ENCODE peak calls at places on chromosomes 11 and 22, in four cellular contexts. D is endothelial cell of umbilical vein, G is HCT116, O is esophagus squamous epithelium. C is an unnamed sample.

GRCh38 chr11:3709977-3710376 is 38.8 kb upstream of the CHRNA10 start:
- DNase-seq in D (no peak), G (no peak), O (no peak), C (peak; percentile 31)

GRCh38 chr11:37092487-37092886 is 494.5 kb upstream of the RAG2 start:
- DNase-seq in D (no peak), G (no peak), O (no peak), C (no peak)

GRCh38 chr11:283405-284080 is 5.3 kb downstream of the NLRP6 start:
- DNase-seq in D (no peak), G (no peak), O (no peak), C (no peak)

GRCh38 chr22:45639747-45640102 is 31.9 kb upstream of the ATXN10 start:
- DNase-seq in D (no peak), G (no peak), O (no peak), C (no peak)

GRCh38 chr11:18615628-18616392 is 16.2 kb downstream of the MISFA start:
- DNase-seq in D (no peak), G (no peak), O (no peak), C (no peak)

GRCh38 chr11:8070417-8071101 is 10.5 kb upstream of the TUB start:
- DNase-seq in D (peak; percentile 21), G (peak; percentile 21), O (no peak), C (peak; percentile 74)

GRCh38 chr11:40337118-40337517 is 1122.3 kb downstream of the LRRC4C start:
- DNase-seq in D (peak; percentile 83), G (no peak), O (no peak), C (peak; percentile 19)

GRCh38 chr11:69367211-69367964 is 73.4 kb downstream of the MYEOV start:
- DNase-seq in D (peak; percentile 15), G (no peak), O (no peak), C (no peak)

GRCh38 chr22:40209945-40210485 is 32.3 kb downstream of the TNRC6B start:
- DNase-seq in D (no peak), G (no peak), O (no peak), C (no peak)

GRCh38 chr11:45846974-45847907 is at the start of gene CRY2:
- DNase-seq in D (peak; percentile 98), G (peak; percentile 94), O (peak; percentile 97), C (peak; percentile 97)

GRCh38 chr11:45846174-45846675 is 1.1 kb upstream of the CRY2 start:
- DNase-seq in D (no peak), G (no peak), O (no peak), C (no peak)

GRCh38 chr11:45848654-45849081 is 1.4 kb downstream of the CRY2 start:
- DNase-seq in D (no peak), G (no peak), O (no peak), C (no peak)

GRCh38 chr11:45850446-45850845 is 3.2 kb downstream of the CRY2 start:
- DNase-seq in D (no peak), G (no peak), O (no peak), C (peak; percentile 64)

GRCh38 chr11:45847908-45848316 is 637 bp downstream of the CRY2 start:
- DNase-seq in D (peak; percentile 68), G (no peak), O (no peak), C (peak; percentile 60)
- TF ChIP-seq CTCF in D (no peak), G (no peak), O (peak; percentile 27), C (peak; percentile 30)

DNA sequence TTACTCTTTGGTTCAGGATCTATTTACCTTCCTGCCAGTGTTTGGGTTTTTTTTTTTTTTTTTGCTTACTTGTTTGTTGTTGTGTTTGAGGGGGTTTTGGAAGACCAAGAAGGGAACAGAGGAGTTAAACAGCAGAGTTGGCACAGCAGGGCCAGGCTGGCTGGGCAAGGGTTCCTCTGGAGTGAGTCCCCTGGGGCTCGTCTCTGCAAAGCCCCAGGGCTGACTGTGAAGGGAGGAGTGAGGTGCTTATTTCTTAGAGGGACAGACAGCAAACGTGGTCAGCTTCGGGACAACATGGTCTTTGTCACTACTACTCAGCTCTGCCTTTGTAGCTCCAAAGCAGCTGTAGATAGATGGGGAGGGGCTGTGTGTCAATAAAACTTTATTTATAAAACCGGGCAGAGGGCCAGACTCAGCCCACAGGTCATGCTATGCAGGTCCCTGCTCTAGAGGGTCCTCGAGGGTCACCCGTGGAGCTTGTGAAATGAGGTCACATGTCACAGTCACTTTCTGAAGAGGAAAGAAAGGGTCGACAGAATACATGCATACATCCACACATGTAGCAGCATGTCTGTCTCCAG is 1404.7 kb downstream of the BRD1 start:
- DNase-seq in D (no peak), G (no peak), O (no peak), C (no peak)
- H3K9me3 ChIP-seq in D (peaks cover 17% of the 10 kb centered on the region), G (no peaks in the 10 kb centered on the region), O (no peaks in the 10 kb centered on the region), C (no peaks in the 10 kb centered on the region)

GRCh38 chr11:107606122-107606521 is 15.2 kb downstream of the ELMOD1 start:
- DNase-seq in D (no peak), G (no peak), O (no peak), C (no peak)
- TF ChIP-seq CTCF in D (no peak), G (no peak), O (no peak), C (peak; percentile 15)

GRCh38 chr22:48433647-48434046 is 1394.0 kb downstream of the BRD1 start:
- DNase-seq in D (no peak), G (no peak), O (no peak), C (no peak)
- H3K9me3 ChIP-seq in D (peaks cover 16% of the 10 kb centered on the region), G (no peaks in the 10 kb centered on the region), O (no peaks in the 10 kb centered on the region), C (no peaks in the 10 kb centered on the region)

GRCh38 chr11:117511483-117511934 is 183.9 kb downstream of the CEP164 start:
- DNase-seq in D (no peak), G (no peak), O (no peak), C (no peak)
- TF ChIP-seq CTCF in D (no peak), G (no peak), O (no peak), C (no peak)

GRCh38 chr11:70849031-70849430 is 403.3 kb downstream of the SHANK2 start:
- DNase-seq in D (no peak), G (no peak), O (no peak), C (no peak)

GRCh38 chr11:70846781-70847400 is 405.5 kb downstream of the SHANK2 start:
- DNase-seq in D (no peak), G (no peak), O (no peak), C (no peak)

GRCh38 chr11:70851308-70851707 is 401.1 kb downstream of the SHANK2 start:
- DNase-seq in D (no peak), G (no peak), O (no peak), C (no peak)

GRCh38 chr11:70845761-70846160 is 406.6 kb downstream of the SHANK2 start:
- DNase-seq in D (no peak), G (no peak), O (no peak), C (no peak)

GRCh38 chr11:70848243-70848750 is 404.1 kb downstream of the SHANK2 start:
- DNase-seq in D (no peak), G (no peak), O (no peak), C (no peak)
- H3K9me3 ChIP-seq in D (no peaks in the 10 kb centered on the region), G (no peaks in the 10 kb centered on the region), O (no peaks in the 10 kb centered on the region), C (no peaks in the 10 kb centered on the region)

DNA sequence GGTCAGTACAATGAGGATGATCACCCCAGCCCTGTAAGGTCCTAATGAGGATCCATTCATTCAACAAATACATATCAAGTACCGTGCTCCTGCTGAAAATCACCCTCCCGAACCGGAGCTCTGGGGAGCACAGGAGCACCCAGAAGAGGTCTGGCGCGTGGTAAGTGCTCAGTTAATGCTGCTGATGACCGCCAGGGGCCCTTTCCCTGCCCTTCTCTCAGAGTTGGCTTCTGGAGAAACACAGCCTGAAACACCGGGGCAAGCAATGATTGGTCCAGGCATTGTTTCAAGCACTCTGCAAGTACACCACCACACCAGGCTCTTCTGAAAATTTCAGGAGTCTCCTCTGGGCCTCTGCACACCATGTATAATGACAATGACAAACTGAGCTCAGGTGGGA is 3.8 kb upstream of the CCDC86 start:
- DNase-seq in D (no peak), G (peak; percentile 10), O (no peak), C (peak; percentile 34)
- TF ChIP-seq CTCF in D (no peak), G (no peak), O (no peak), C (no peak)

DNA sequence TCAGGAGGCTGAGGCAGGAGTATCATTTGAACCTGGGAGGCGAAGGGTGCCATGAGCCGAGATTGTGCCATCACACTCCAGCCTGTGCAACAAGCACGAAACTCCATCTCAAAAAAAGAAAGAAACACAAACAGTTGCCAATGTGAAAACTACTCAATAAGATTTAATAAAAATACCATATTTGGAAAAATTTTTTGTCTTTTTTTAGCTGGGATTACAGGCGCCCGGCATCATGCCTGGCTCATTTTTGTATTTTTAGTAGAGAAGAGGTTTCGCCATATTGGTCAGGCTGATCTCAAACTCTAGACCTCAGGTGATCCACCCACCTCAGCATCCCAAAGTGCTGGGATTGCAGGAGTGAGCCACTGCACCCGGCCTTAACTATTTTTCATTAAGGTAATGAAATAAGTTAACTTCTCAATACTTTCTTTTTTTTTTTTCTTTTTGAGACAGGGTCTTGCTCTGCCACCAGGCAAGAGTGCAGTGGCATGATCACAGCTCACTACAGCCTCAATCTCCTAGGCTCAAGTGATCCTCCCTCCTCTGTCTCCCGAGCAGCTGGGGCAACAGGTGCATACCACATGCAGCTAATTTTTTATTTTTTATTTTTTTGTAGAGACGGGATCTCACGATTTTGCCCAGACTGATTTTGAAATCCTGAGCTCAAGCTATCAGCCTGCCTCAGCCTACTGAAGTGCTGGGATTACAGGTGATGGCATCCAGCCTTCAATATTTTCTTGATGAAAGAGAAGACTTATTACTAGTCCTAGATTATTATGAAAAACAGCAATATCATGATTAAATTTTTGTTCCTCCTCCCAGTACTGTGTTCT is 4746.2 kb upstream of the OR11H1 start:
- DNase-seq in D (no peak), G (no peak), O (no peak), C (no peak)
- H3K9me3 ChIP-seq in D (peaks cover 2% of the 10 kb centered on the region), G (peaks cover 29% of the 10 kb centered on the region), O (peaks cover 32% of the 10 kb centered on the region), C (peaks cover 1% of the 10 kb centered on the region)

C was measured in fibroblast of lung.